ENCODE peak calls at places on chromosome 4, in seven cellular contexts. One of them, this sample, is unnamed.

GRCh38 chr4:151862766-151863165 is 102.0 kb upstream of the GATB start:
- DNase-seq in ovary: no peak
- DNase-seq in H9: no peak
- DNase-seq in tibial artery: no peak
- DNase-seq in Calu3: no peak
- DNase-seq in activated T-cell treated with anti-CD3 and anti-CD28 coated beads for 48 hours: no peak
- DNase-seq in progenitor cell of endocrine pancreas: no peak
- DNase-seq in this sample: no peak

GRCh38 chr4:2962099-2962455 is 1.1 kb downstream of the NOP14 start:
- DNase-seq in ovary: no peak
- DNase-seq in H9: no peak
- DNase-seq in tibial artery: no peak
- DNase-seq in Calu3: no peak
- DNase-seq in activated T-cell treated with anti-CD3 and anti-CD28 coated beads for 48 hours: peak
- DNase-seq in progenitor cell of endocrine pancreas: no peak
- DNase-seq in this sample: peak

GRCh38 chr4:117796677-117797076 is 237.6 kb upstream of the NDST3 start:
- DNase-seq in ovary: no peak
- DNase-seq in H9: no peak
- DNase-seq in tibial artery: no peak
- DNase-seq in Calu3: no peak
- DNase-seq in activated T-cell treated with anti-CD3 and anti-CD28 coated beads for 48 hours: no peak
- DNase-seq in progenitor cell of endocrine pancreas: no peak
- DNase-seq in this sample: no peak

GRCh38 chr4:34814266-34814665 is 1430.0 kb downstream of the ARAP2 start:
- DNase-seq in ovary: no peak
- DNase-seq in H9: no peak
- DNase-seq in tibial artery: no peak
- DNase-seq in Calu3: no peak
- DNase-seq in activated T-cell treated with anti-CD3 and anti-CD28 coated beads for 48 hours: no peak
- DNase-seq in progenitor cell of endocrine pancreas: no peak
- DNase-seq in this sample: no peak

GRCh38 chr4:127936974-127937373 is 28.0 kb downstream of the MFSD8 start:
- DNase-seq in ovary: no peak
- DNase-seq in H9: no peak
- DNase-seq in tibial artery: no peak
- DNase-seq in Calu3: no peak
- DNase-seq in activated T-cell treated with anti-CD3 and anti-CD28 coated beads for 48 hours: no peak
- DNase-seq in progenitor cell of endocrine pancreas: no peak
- DNase-seq in this sample: no peak

GRCh38 chr4:150127757-150128156 is 49.5 kb downstream of the DCLK2 start:
- DNase-seq in ovary: no peak
- DNase-seq in H9: no peak
- DNase-seq in tibial artery: no peak
- DNase-seq in Calu3: no peak
- DNase-seq in activated T-cell treated with anti-CD3 and anti-CD28 coated beads for 48 hours: no peak
- DNase-seq in progenitor cell of endocrine pancreas: no peak
- DNase-seq in this sample: no peak

GRCh38 chr4:158008551-158009218 is 164.1 kb downstream of the GASK1B start:
- DNase-seq in ovary: peak
- DNase-seq in H9: no peak
- DNase-seq in tibial artery: no peak
- DNase-seq in Calu3: no peak
- DNase-seq in activated T-cell treated with anti-CD3 and anti-CD28 coated beads for 48 hours: no peak
- DNase-seq in progenitor cell of endocrine pancreas: no peak
- DNase-seq in this sample: no peak

GRCh38 chr4:14254252-14254651 is 626.7 kb upstream of the BOD1L1 start:
- DNase-seq in ovary: no peak
- DNase-seq in H9: peak
- DNase-seq in tibial artery: peak
- DNase-seq in Calu3: peak
- DNase-seq in activated T-cell treated with anti-CD3 and anti-CD28 coated beads for 48 hours: peak
- DNase-seq in progenitor cell of endocrine pancreas: peak
- DNase-seq in this sample: no peak

GRCh38 chr4:26110493-26110892 is 196.5 kb downstream of the SMIM20 start:
- DNase-seq in ovary: no peak
- DNase-seq in H9: no peak
- DNase-seq in tibial artery: no peak
- DNase-seq in Calu3: no peak
- DNase-seq in activated T-cell treated with anti-CD3 and anti-CD28 coated beads for 48 hours: no peak
- DNase-seq in progenitor cell of endocrine pancreas: no peak
- DNase-seq in this sample: no peak

GRCh38 chr4:82753725-82754410 is 44.7 kb downstream of the SCD5 start:
- DNase-seq in ovary: peak
- DNase-seq in H9: no peak
- DNase-seq in tibial artery: no peak
- DNase-seq in Calu3: no peak
- DNase-seq in activated T-cell treated with anti-CD3 and anti-CD28 coated beads for 48 hours: no peak
- DNase-seq in progenitor cell of endocrine pancreas: no peak
- DNase-seq in this sample: no peak

GRCh38 chr4:153483432-153484418 is 17.6 kb downstream of the TMEM131L start:
- DNase-seq in ovary: no peak
- DNase-seq in H9: no peak
- DNase-seq in tibial artery: no peak
- DNase-seq in Calu3: no peak
- DNase-seq in activated T-cell treated with anti-CD3 and anti-CD28 coated beads for 48 hours: no peak
- DNase-seq in progenitor cell of endocrine pancreas: no peak
- DNase-seq in this sample: no peak

GRCh38 chr4:185863946-185864345 is 52.0 kb upstream of the SORBS2 start:
- DNase-seq in ovary: no peak
- DNase-seq in H9: no peak
- DNase-seq in tibial artery: no peak
- DNase-seq in Calu3: no peak
- DNase-seq in activated T-cell treated with anti-CD3 and anti-CD28 coated beads for 48 hours: no peak
- DNase-seq in progenitor cell of endocrine pancreas: no peak
- DNase-seq in this sample: no peak

GRCh38 chr4:173287486-173287885 is 46.7 kb downstream of the HMGB2 start:
- DNase-seq in ovary: no peak
- DNase-seq in H9: no peak
- DNase-seq in tibial artery: no peak
- DNase-seq in Calu3: no peak
- DNase-seq in activated T-cell treated with anti-CD3 and anti-CD28 coated beads for 48 hours: no peak
- DNase-seq in progenitor cell of endocrine pancreas: no peak
- DNase-seq in this sample: no peak

GRCh38 chr4:124936427-124936826 is 223.9 kb upstream of the ANKRD50 start:
- DNase-seq in ovary: peak
- DNase-seq in H9: no peak
- DNase-seq in tibial artery: peak
- DNase-seq in Calu3: no peak
- DNase-seq in activated T-cell treated with anti-CD3 and anti-CD28 coated beads for 48 hours: no peak
- DNase-seq in progenitor cell of endocrine pancreas: no peak
- DNase-seq in this sample: no peak

GRCh38 chr4:86967061-86967460 is 32.2 kb downstream of the AFF1 start:
- DNase-seq in ovary: no peak
- DNase-seq in H9: no peak
- DNase-seq in tibial artery: no peak
- DNase-seq in Calu3: no peak
- DNase-seq in activated T-cell treated with anti-CD3 and anti-CD28 coated beads for 48 hours: no peak
- DNase-seq in progenitor cell of endocrine pancreas: no peak
- DNase-seq in this sample: no peak

GRCh38 chr4:74114234-74114633 is 15.2 kb upstream of the CXCL2 start:
- DNase-seq in ovary: no peak
- DNase-seq in H9: no peak
- DNase-seq in tibial artery: no peak
- DNase-seq in Calu3: no peak
- DNase-seq in activated T-cell treated with anti-CD3 and anti-CD28 coated beads for 48 hours: no peak
- DNase-seq in progenitor cell of endocrine pancreas: no peak
- DNase-seq in this sample: no peak

GRCh38 chr4:29009908-29010307 is 1710.3 kb upstream of the PCDH7 start:
- DNase-seq in ovary: no peak
- DNase-seq in H9: peak
- DNase-seq in tibial artery: no peak
- DNase-seq in Calu3: no peak
- DNase-seq in activated T-cell treated with anti-CD3 and anti-CD28 coated beads for 48 hours: no peak
- DNase-seq in progenitor cell of endocrine pancreas: no peak
- DNase-seq in this sample: no peak

GRCh38 chr4:90503677-90504076 is 376.5 kb downstream of the CCSER1 start:
- DNase-seq in ovary: no peak
- DNase-seq in H9: no peak
- DNase-seq in tibial artery: no peak
- DNase-seq in Calu3: no peak
- DNase-seq in activated T-cell treated with anti-CD3 and anti-CD28 coated beads for 48 hours: no peak
- DNase-seq in progenitor cell of endocrine pancreas: no peak
- DNase-seq in this sample: no peak

GRCh38 chr4:182449186-182449880 is 206.1 kb downstream of the TENM3 start:
- DNase-seq in ovary: no peak
- DNase-seq in H9: peak
- DNase-seq in tibial artery: no peak
- DNase-seq in Calu3: no peak
- DNase-seq in activated T-cell treated with anti-CD3 and anti-CD28 coated beads for 48 hours: no peak
- DNase-seq in progenitor cell of endocrine pancreas: no peak
- DNase-seq in this sample: no peak